ENCODE peak calls at places on chromosome 10, in six cellular contexts. X is K562, N is GM12878, H is H1, B is GM12891, F is HepG2. G is an unnamed sample.
A peak's percentile ranks its signal among the peaks of the same experiment; 100 is the strongest.

GRCh38 chr10:60388116-60388515 is 1.6 kb downstream of the ANK3 start:
- DNase-seq in X (no peak), N (no peak), H (no peak), B (no peak), F (no peak), G (no peak)

GRCh38 chr10:62073429-62073828 is 171.9 kb downstream of the ARID5B start:
- DNase-seq in X (no peak), N (no peak), H (no peak), B (no peak), F (no peak), G (no peak)

GRCh38 chr10:97037365-97038361 is 148.1 kb downstream of the SLIT1 start:
- DNase-seq in X (peak; percentile 73), N (peak; percentile 34), H (peak; percentile 83), B (peak; percentile 72), F (peak; percentile 77), G (peak; percentile 76)

GRCh38 chr10:87656431-87657072 is 3.1 kb upstream of the PAPSS2 start:
- DNase-seq in X (peak; percentile 56), N (no peak), H (no peak), B (no peak), F (peak; percentile 51), G (peak; percentile 23)

GRCh38 chr10:110977662-110978061 is 58.3 kb downstream of the SHOC2 start:
- DNase-seq in X (no peak), N (no peak), H (no peak), B (no peak), F (no peak), G (no peak)

GRCh38 chr10:91758303-91759146 is 39.7 kb upstream of the TNKS2 start:
- DNase-seq in X (peak; percentile 11), N (peak; percentile 11), H (no peak), B (no peak), F (peak; percentile 72), G (no peak)

GRCh38 chr10:130863044-130863443 is 448.5 kb downstream of the TCERG1L start:
- DNase-seq in X (no peak), N (no peak), H (no peak), B (no peak), F (no peak), G (no peak)

GRCh38 chr10:68501691-68502090 is 25.6 kb downstream of the SLC25A16 start:
- DNase-seq in X (no peak), N (no peak), H (no peak), B (no peak), F (no peak), G (no peak)

GRCh38 chr10:86747796-86748581 is 8.4 kb upstream of the BMPR1A start:
- DNase-seq in X (no peak), N (no peak), H (no peak), B (no peak), F (no peak), G (no peak)

GRCh38 chr10:43854042-43854441 is 205.4 kb upstream of the ZNF32 start:
- DNase-seq in X (no peak), N (no peak), H (no peak), B (no peak), F (peak; percentile 30), G (no peak)

GRCh38 chr10:102644646-102645387 is 538 bp downstream of the TRIM8 start:
- DNase-seq in X (peak; percentile 30), N (no peak), H (peak; percentile 56), B (no peak), F (peak; percentile 70), G (no peak)
- TF ChIP-seq POLR2AphosphoS5 in X (no peak), N (peak; percentile 24), H (peak; percentile 63), B (no peak), F (no peak), G (peak; percentile 66)

GRCh38 chr10:102869290-102870198 is at the start of gene AS3MT:
- DNase-seq in X (no peak), N (no peak), H (no peak), B (peak; percentile 62), F (peak; percentile 38), G (peak; percentile 35)
- TF ChIP-seq POLR2A in X (no peak), N (peak; percentile 39), H (no peak), B (no peak), F (peak; percentile 65), G (no peak)

GRCh38 chr10:117300671-117301070 is 59.8 kb downstream of the SLC18A2 start:
- DNase-seq in X (no peak), N (no peak), H (no peak), B (no peak), F (no peak), G (no peak)
- TF ChIP-seq TAF1 in X (no peak), N (no peak), H (no peak), B (no peak), F (no peak), G (no peak)

GRCh38 chr10:55287346-55287745 is 486.3 kb upstream of the PCDH15 start:
- DNase-seq in X (no peak), N (no peak), H (no peak), B (no peak), F (no peak), G (no peak)
- TF ChIP-seq POLR2AphosphoS5 in X (no peak), N (no peak), H (no peak), B (no peak), F (no peak), G (no peak)

DNA sequence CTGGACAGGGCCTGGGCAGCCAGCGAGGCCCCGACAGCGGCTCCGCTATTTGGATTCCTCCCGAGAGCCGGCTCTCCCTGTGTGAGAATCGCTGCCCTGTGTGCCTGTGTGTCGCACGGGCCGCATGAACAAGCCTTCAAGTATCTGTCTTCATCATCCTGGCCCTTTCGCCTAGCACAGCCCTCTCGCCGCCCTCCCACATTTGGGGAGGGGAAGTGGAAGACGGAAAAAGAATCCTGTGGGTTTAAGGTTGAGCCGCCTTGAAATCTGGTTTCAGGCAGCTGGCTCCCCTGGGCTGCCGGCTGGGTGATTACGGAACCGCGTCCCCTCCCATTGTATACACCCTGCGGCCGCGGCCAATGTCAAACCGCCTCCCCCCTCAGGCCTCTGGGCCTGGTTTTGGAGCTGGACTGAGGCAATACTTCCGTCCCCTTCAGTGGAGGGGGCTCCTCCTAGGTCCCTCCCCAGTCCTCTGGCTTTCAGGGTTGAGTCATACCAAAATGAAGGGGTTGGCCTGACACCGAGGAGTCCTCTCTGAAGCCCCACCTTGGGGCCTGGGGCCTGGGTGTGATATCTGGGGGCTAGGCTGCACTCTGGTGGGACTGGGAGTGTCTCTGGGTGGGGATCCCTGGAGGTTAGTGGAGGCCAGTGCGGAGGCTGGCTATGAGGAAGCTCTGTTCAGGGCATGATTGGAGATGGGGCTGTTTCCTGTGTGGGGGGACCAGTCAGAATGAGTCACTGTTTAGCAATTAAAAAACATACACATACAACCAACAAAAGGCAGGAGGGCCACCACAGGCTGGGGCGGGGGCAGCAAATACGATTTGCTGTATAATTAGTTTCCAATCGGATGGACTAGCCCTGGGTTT is 1.7 kb downstream of the TRIM8 start:
- DNase-seq in X (peak; percentile 74), N (peak; percentile 69), H (no peak), B (no peak), F (peak; percentile 44), G (peak; percentile 65)
- TF ChIP-seq POLR2A in X (peak; percentile 69), N (peak; percentile 80), H (no peak), B (peak; percentile 74), F (no peak), G (no peak)

GRCh38 chr10:58701398-58702135 is 188.9 kb downstream of the BICC1 start:
- DNase-seq in X (no peak), N (no peak), H (no peak), B (no peak), F (no peak), G (no peak)

GRCh38 chr10:58697691-58698090 is 185.0 kb downstream of the BICC1 start:
- DNase-seq in X (no peak), N (no peak), H (no peak), B (no peak), F (no peak), G (no peak)

GRCh38 chr10:58696736-58697135 is 184.1 kb downstream of the BICC1 start:
- DNase-seq in X (no peak), N (no peak), H (no peak), B (no peak), F (no peak), G (no peak)

GRCh38 chr10:58700576-58700975 is 187.9 kb downstream of the BICC1 start:
- DNase-seq in X (no peak), N (no peak), H (no peak), B (no peak), F (no peak), G (no peak)

GRCh38 chr10:58698777-58699356 is 186.2 kb downstream of the BICC1 start:
- DNase-seq in X (no peak), N (no peak), H (no peak), B (no peak), F (no peak), G (no peak)
- TF ChIP-seq TAF1 in X (no peak), N (no peak), H (no peak), B (no peak), F (no peak), G (no peak)

GRCh38 chr10:75619636-75620035 is 188.2 kb downstream of the LRMDA start:
- DNase-seq in X (no peak), N (no peak), H (no peak), B (no peak), F (no peak), G (no peak)

GRCh38 chr10:75613685-75614587 is 182.5 kb downstream of the LRMDA start:
- DNase-seq in X (no peak), N (no peak), H (no peak), B (no peak), F (no peak), G (no peak)

GRCh38 chr10:75616076-75616475 is 184.7 kb downstream of the LRMDA start:
- DNase-seq in X (no peak), N (no peak), H (no peak), B (no peak), F (no peak), G (no peak)

GRCh38 chr10:75616874-75617478 is 185.6 kb downstream of the LRMDA start:
- DNase-seq in X (no peak), N (no peak), H (no peak), B (no peak), F (no peak), G (no peak)

GRCh38 chr10:75617485-75618155 is 186.2 kb downstream of the LRMDA start:
- DNase-seq in X (no peak), N (no peak), H (no peak), B (no peak), F (no peak), G (no peak)
- TF ChIP-seq POLR2AphosphoS5 in X (no peak), N (no peak), H (no peak), B (no peak), F (no peak), G (no peak)

G was measured in GM12892.